ENCODE peak calls at places on chromosomes 5 and 9, in nine cellular contexts. One of them, this sample, is unnamed.

GRCh38 chr9:126844085-126844484 is 16.4 kb upstream of the ZBTB34 start:
- DNase-seq in H7: no peak
- DNase-seq in stimulated activated naive B cell treated with anti-CD40 and anti-IgM and Interleukin-4, amounts not matched to agents 10 μg/mL and 1 μg/mL and 100 μg/mL, for 72 hours: no peak
- DNase-seq in mucosa of gallbladder: no peak
- DNase-seq in left ventricle myocardium inferior: no peak
- DNase-seq in neural crest cell: no peak
- DNase-seq in upper lobe of right lung: no peak
- DNase-seq in activated T-cell treated with anti-CD3 and anti-CD28 coated beads for 1 hour: no peak
- DNase-seq in brain microvascular endothelial cell: peak
- DNase-seq in this sample: no peak

GRCh38 chr5:149203896-149204544 is 62.7 kb downstream of the ABLIM3 start:
- DNase-seq in H7: no peak
- DNase-seq in stimulated activated naive B cell treated with anti-CD40 and anti-IgM and Interleukin-4, amounts not matched to agents 10 μg/mL and 1 μg/mL and 100 μg/mL, for 72 hours: no peak
- DNase-seq in mucosa of gallbladder: no peak
- DNase-seq in left ventricle myocardium inferior: no peak
- DNase-seq in neural crest cell: no peak
- DNase-seq in upper lobe of right lung: no peak
- DNase-seq in activated T-cell treated with anti-CD3 and anti-CD28 coated beads for 1 hour: no peak
- DNase-seq in brain microvascular endothelial cell: peak
- DNase-seq in this sample: no peak

GRCh38 chr9:134365791-134366222 is 39.6 kb downstream of the RXRA start:
- DNase-seq in H7: no peak
- DNase-seq in stimulated activated naive B cell treated with anti-CD40 and anti-IgM and Interleukin-4, amounts not matched to agents 10 μg/mL and 1 μg/mL and 100 μg/mL, for 72 hours: no peak
- DNase-seq in mucosa of gallbladder: no peak
- DNase-seq in left ventricle myocardium inferior: peak
- DNase-seq in neural crest cell: no peak
- DNase-seq in upper lobe of right lung: no peak
- DNase-seq in activated T-cell treated with anti-CD3 and anti-CD28 coated beads for 1 hour: no peak
- DNase-seq in brain microvascular endothelial cell: no peak
- DNase-seq in this sample: no peak

GRCh38 chr5:78888580-78889187 is 96.4 kb downstream of the ARSB start:
- DNase-seq in H7: no peak
- DNase-seq in stimulated activated naive B cell treated with anti-CD40 and anti-IgM and Interleukin-4, amounts not matched to agents 10 μg/mL and 1 μg/mL and 100 μg/mL, for 72 hours: no peak
- DNase-seq in mucosa of gallbladder: no peak
- DNase-seq in left ventricle myocardium inferior: peak
- DNase-seq in neural crest cell: no peak
- DNase-seq in upper lobe of right lung: no peak
- DNase-seq in activated T-cell treated with anti-CD3 and anti-CD28 coated beads for 1 hour: no peak
- DNase-seq in brain microvascular endothelial cell: no peak
- DNase-seq in this sample: no peak

GRCh38 chr9:95385521-95385920 is 68.0 kb upstream of the FANCC start:
- DNase-seq in H7: no peak
- DNase-seq in stimulated activated naive B cell treated with anti-CD40 and anti-IgM and Interleukin-4, amounts not matched to agents 10 μg/mL and 1 μg/mL and 100 μg/mL, for 72 hours: no peak
- DNase-seq in mucosa of gallbladder: no peak
- DNase-seq in left ventricle myocardium inferior: no peak
- DNase-seq in neural crest cell: no peak
- DNase-seq in upper lobe of right lung: no peak
- DNase-seq in activated T-cell treated with anti-CD3 and anti-CD28 coated beads for 1 hour: no peak
- DNase-seq in brain microvascular endothelial cell: no peak
- DNase-seq in this sample: no peak

GRCh38 chr9:88319936-88320747 is 68.1 kb upstream of the SPIN1 start:
- DNase-seq in H7: peak
- DNase-seq in stimulated activated naive B cell treated with anti-CD40 and anti-IgM and Interleukin-4, amounts not matched to agents 10 μg/mL and 1 μg/mL and 100 μg/mL, for 72 hours: no peak
- DNase-seq in mucosa of gallbladder: no peak
- DNase-seq in left ventricle myocardium inferior: no peak
- DNase-seq in neural crest cell: no peak
- DNase-seq in upper lobe of right lung: no peak
- DNase-seq in activated T-cell treated with anti-CD3 and anti-CD28 coated beads for 1 hour: no peak
- DNase-seq in brain microvascular endothelial cell: peak
- DNase-seq in this sample: no peak

GRCh38 chr9:129609486-129610192 is 11.3 kb downstream of the C9orf50 start:
- DNase-seq in H7: peak
- DNase-seq in stimulated activated naive B cell treated with anti-CD40 and anti-IgM and Interleukin-4, amounts not matched to agents 10 μg/mL and 1 μg/mL and 100 μg/mL, for 72 hours: no peak
- DNase-seq in mucosa of gallbladder: peak
- DNase-seq in left ventricle myocardium inferior: peak
- DNase-seq in neural crest cell: no peak
- DNase-seq in upper lobe of right lung: peak
- DNase-seq in activated T-cell treated with anti-CD3 and anti-CD28 coated beads for 1 hour: peak
- DNase-seq in brain microvascular endothelial cell: peak
- DNase-seq in this sample: peak

GRCh38 chr9:130243015-130243881 is 22.3 kb upstream of the HMCN2 start:
- DNase-seq in H7: peak
- DNase-seq in stimulated activated naive B cell treated with anti-CD40 and anti-IgM and Interleukin-4, amounts not matched to agents 10 μg/mL and 1 μg/mL and 100 μg/mL, for 72 hours: peak
- DNase-seq in mucosa of gallbladder: peak
- DNase-seq in left ventricle myocardium inferior: peak
- DNase-seq in neural crest cell: peak
- DNase-seq in upper lobe of right lung: peak
- DNase-seq in activated T-cell treated with anti-CD3 and anti-CD28 coated beads for 1 hour: peak
- DNase-seq in brain microvascular endothelial cell: peak
- DNase-seq in this sample: peak

GRCh38 chr5:55327281-55327680 is 19.5 kb downstream of the MTREX start:
- DNase-seq in H7: no peak
- DNase-seq in stimulated activated naive B cell treated with anti-CD40 and anti-IgM and Interleukin-4, amounts not matched to agents 10 μg/mL and 1 μg/mL and 100 μg/mL, for 72 hours: no peak
- DNase-seq in mucosa of gallbladder: no peak
- DNase-seq in left ventricle myocardium inferior: no peak
- DNase-seq in neural crest cell: no peak
- DNase-seq in upper lobe of right lung: no peak
- DNase-seq in activated T-cell treated with anti-CD3 and anti-CD28 coated beads for 1 hour: no peak
- DNase-seq in brain microvascular endothelial cell: no peak
- DNase-seq in this sample: no peak

GRCh38 chr5:177983763-177984564 is 12.1 kb downstream of the PROP1 start:
- DNase-seq in H7: peak
- DNase-seq in stimulated activated naive B cell treated with anti-CD40 and anti-IgM and Interleukin-4, amounts not matched to agents 10 μg/mL and 1 μg/mL and 100 μg/mL, for 72 hours: no peak
- DNase-seq in mucosa of gallbladder: no peak
- DNase-seq in left ventricle myocardium inferior: no peak
- DNase-seq in neural crest cell: no peak
- DNase-seq in upper lobe of right lung: no peak
- DNase-seq in activated T-cell treated with anti-CD3 and anti-CD28 coated beads for 1 hour: no peak
- DNase-seq in brain microvascular endothelial cell: no peak
- DNase-seq in this sample: no peak

GRCh38 chr5:90488791-90489190 is 14.1 kb downstream of the POLR3G start:
- DNase-seq in H7: no peak
- DNase-seq in stimulated activated naive B cell treated with anti-CD40 and anti-IgM and Interleukin-4, amounts not matched to agents 10 μg/mL and 1 μg/mL and 100 μg/mL, for 72 hours: no peak
- DNase-seq in mucosa of gallbladder: no peak
- DNase-seq in left ventricle myocardium inferior: no peak
- DNase-seq in neural crest cell: no peak
- DNase-seq in upper lobe of right lung: no peak
- DNase-seq in activated T-cell treated with anti-CD3 and anti-CD28 coated beads for 1 hour: no peak
- DNase-seq in brain microvascular endothelial cell: no peak
- DNase-seq in this sample: no peak

GRCh38 chr5:59296317-59297264 is 596.9 kb downstream of the PDE4D start:
- DNase-seq in H7: no peak
- DNase-seq in stimulated activated naive B cell treated with anti-CD40 and anti-IgM and Interleukin-4, amounts not matched to agents 10 μg/mL and 1 μg/mL and 100 μg/mL, for 72 hours: no peak
- DNase-seq in mucosa of gallbladder: no peak
- DNase-seq in left ventricle myocardium inferior: no peak
- DNase-seq in neural crest cell: no peak
- DNase-seq in upper lobe of right lung: no peak
- DNase-seq in activated T-cell treated with anti-CD3 and anti-CD28 coated beads for 1 hour: no peak
- DNase-seq in brain microvascular endothelial cell: no peak
- DNase-seq in this sample: no peak

GRCh38 chr5:54484219-54484894 is 28.9 kb downstream of the HSPB3 start:
- DNase-seq in H7: no peak
- DNase-seq in stimulated activated naive B cell treated with anti-CD40 and anti-IgM and Interleukin-4, amounts not matched to agents 10 μg/mL and 1 μg/mL and 100 μg/mL, for 72 hours: no peak
- DNase-seq in mucosa of gallbladder: no peak
- DNase-seq in left ventricle myocardium inferior: no peak
- DNase-seq in neural crest cell: no peak
- DNase-seq in upper lobe of right lung: no peak
- DNase-seq in activated T-cell treated with anti-CD3 and anti-CD28 coated beads for 1 hour: no peak
- DNase-seq in brain microvascular endothelial cell: no peak
- DNase-seq in this sample: no peak

GRCh38 chr5:170589643-170590042 is 85.8 kb downstream of the KCNIP1 start:
- DNase-seq in H7: no peak
- DNase-seq in stimulated activated naive B cell treated with anti-CD40 and anti-IgM and Interleukin-4, amounts not matched to agents 10 μg/mL and 1 μg/mL and 100 μg/mL, for 72 hours: no peak
- DNase-seq in mucosa of gallbladder: no peak
- DNase-seq in left ventricle myocardium inferior: no peak
- DNase-seq in neural crest cell: no peak
- DNase-seq in upper lobe of right lung: no peak
- DNase-seq in activated T-cell treated with anti-CD3 and anti-CD28 coated beads for 1 hour: no peak
- DNase-seq in brain microvascular endothelial cell: no peak
- DNase-seq in this sample: no peak

GRCh38 chr9:107325842-107326241 is 42.8 kb downstream of the RAD23B start:
- DNase-seq in H7: no peak
- DNase-seq in stimulated activated naive B cell treated with anti-CD40 and anti-IgM and Interleukin-4, amounts not matched to agents 10 μg/mL and 1 μg/mL and 100 μg/mL, for 72 hours: no peak
- DNase-seq in mucosa of gallbladder: no peak
- DNase-seq in left ventricle myocardium inferior: no peak
- DNase-seq in neural crest cell: no peak
- DNase-seq in upper lobe of right lung: no peak
- DNase-seq in activated T-cell treated with anti-CD3 and anti-CD28 coated beads for 1 hour: no peak
- DNase-seq in brain microvascular endothelial cell: no peak
- DNase-seq in this sample: no peak

GRCh38 chr5:122311888-122312669 is at the start of gene SNCAIP:
- DNase-seq in H7: peak
- DNase-seq in stimulated activated naive B cell treated with anti-CD40 and anti-IgM and Interleukin-4, amounts not matched to agents 10 μg/mL and 1 μg/mL and 100 μg/mL, for 72 hours: no peak
- DNase-seq in mucosa of gallbladder: no peak
- DNase-seq in left ventricle myocardium inferior: peak
- DNase-seq in neural crest cell: peak
- DNase-seq in upper lobe of right lung: peak
- DNase-seq in activated T-cell treated with anti-CD3 and anti-CD28 coated beads for 1 hour: no peak
- DNase-seq in brain microvascular endothelial cell: no peak
- DNase-seq in this sample: no peak

GRCh38 chr5:32158679-32158975 is 15.5 kb downstream of the GOLPH3 start:
- DNase-seq in H7: no peak
- DNase-seq in stimulated activated naive B cell treated with anti-CD40 and anti-IgM and Interleukin-4, amounts not matched to agents 10 μg/mL and 1 μg/mL and 100 μg/mL, for 72 hours: no peak
- DNase-seq in mucosa of gallbladder: no peak
- DNase-seq in left ventricle myocardium inferior: no peak
- DNase-seq in neural crest cell: no peak
- DNase-seq in upper lobe of right lung: no peak
- DNase-seq in activated T-cell treated with anti-CD3 and anti-CD28 coated beads for 1 hour: no peak
- DNase-seq in brain microvascular endothelial cell: no peak
- DNase-seq in this sample: no peak

GRCh38 chr5:98299435-98299834 is 474.0 kb upstream of the RGMB start:
- DNase-seq in H7: no peak
- DNase-seq in stimulated activated naive B cell treated with anti-CD40 and anti-IgM and Interleukin-4, amounts not matched to agents 10 μg/mL and 1 μg/mL and 100 μg/mL, for 72 hours: no peak
- DNase-seq in mucosa of gallbladder: no peak
- DNase-seq in left ventricle myocardium inferior: no peak
- DNase-seq in neural crest cell: no peak
- DNase-seq in upper lobe of right lung: no peak
- DNase-seq in activated T-cell treated with anti-CD3 and anti-CD28 coated beads for 1 hour: no peak
- DNase-seq in brain microvascular endothelial cell: no peak
- DNase-seq in this sample: no peak